ENCODE peak calls at places on chromosomes 5 and 9, in four cellular contexts. S is activated CD4-positive, alpha-beta T cell treated with anti-CD3 and anti-CD28 coated beads, Interleukin-2, amount 50 U/mL, for 48 hours; B is stimulated activated CD8-positive, alpha-beta memory T cell treated with anti-CD3 and anti-CD28 coated beads, Interleukin-4, amount 100 ng/mL, for 4 hours; A is retina. M is an unnamed sample.

GRCh38 chr9:37984672-37985611 is 81.0 kb upstream of the SLC25A51 start:
- DNase-seq in B (no peak), A (peak), S (no peak), M (peak)

GRCh38 chr9:35828716-35829083 is at the start of gene FAM221B:
- DNase-seq in A (peak), B (no peak), S (no peak), M (peak)

GRCh38 chr9:125971895-125972729 is 224.9 kb downstream of the PBX3 start:
- DNase-seq in S (no peak), B (no peak), A (no peak), M (no peak)

GRCh38 chr9:27337833-27338526 is 41.0 kb upstream of the EQTN start:
- DNase-seq in S (no peak), B (no peak), A (no peak), M (no peak)

GRCh38 chr5:37721447-37721871 is 118.4 kb downstream of the GDNF start:
- DNase-seq in B (no peak), A (no peak), S (peak), M (no peak)

GRCh38 chr5:83608122-83608521 is 112.5 kb downstream of the HAPLN1 start:
- DNase-seq in A (peak), B (no peak), S (no peak), M (peak)

GRCh38 chr9:138103824-138104206 is 226.2 kb downstream of the CACNA1B start:
- DNase-seq in S (no peak), A (no peak), B (no peak), M (no peak)

GRCh38 chr5:32505718-32506117 is 61.2 kb upstream of the ZFR start:
- DNase-seq in B (no peak), A (peak), S (no peak), M (no peak)

GRCh38 chr5:124746252-124746915 is at the start of gene ZNF608:
- DNase-seq in S (no peak), B (no peak), A (peak), M (peak)

GRCh38 chr5:124935060-124935459 is 188.6 kb upstream of the ZNF608 start:
- DNase-seq in S (no peak), A (no peak), B (no peak), M (no peak)

GRCh38 chr5:151454166-151454565 is 6.8 kb downstream of the SLC36A1 start:
- DNase-seq in B (no peak), A (no peak), S (no peak), M (peak)

GRCh38 chr5:111574316-111574715 is 62.0 kb upstream of the STARD4 start:
- DNase-seq in A (no peak), S (no peak), B (no peak), M (no peak)

GRCh38 chr5:79956173-79956670 is 34.8 kb downstream of the MTX3 start:
- DNase-seq in S (no peak), B (no peak), A (no peak), M (no peak)

GRCh38 chr5:150780816-150781221 is 2.3 kb downstream of the SMIM3 start:
- DNase-seq in S (no peak), A (no peak), B (no peak), M (no peak)

GRCh38 chr5:132965120-132965519 is 1.7 kb upstream of the AFF4 start:
- DNase-seq in B (no peak), S (no peak), A (no peak), M (no peak)

GRCh38 chr5:143395638-143396352 is 7.7 kb downstream of the NR3C1 start:
- DNase-seq in S (no peak), B (no peak), A (no peak), M (no peak)

M was measured in left kidney.